ENCODE peak calls at places on chromosomes 1 and 21, in four cellular contexts. R, C, S and Y are unnamed samples. For H3K4me1, the result is how much of the 10 kb centered on the place peaks cover.

GRCh38 chr21:28554660-28555475 is 437.8 kb downstream of the LTN1 start:
- DNase-seq in R (no peak), C (peak), S (no peak), Y (peak)

GRCh38 chr1:228944241-228944741 is 209.0 kb downstream of the RHOU start:
- DNase-seq in R (no peak), C (no peak), S (no peak), Y (no peak)

GRCh38 chr21:43846430-43846829 is 18.6 kb upstream of the AGPAT3 start:
- DNase-seq in R (no peak), C (no peak), S (no peak), Y (no peak)

GRCh38 chr1:30253807-30254440 is 469.5 kb downstream of the MATN1 start:
- DNase-seq in R (no peak), C (no peak), S (no peak), Y (peak)

GRCh38 chr1:80083892-80084291 is 1077.4 kb upstream of the ADGRL4 start:
- DNase-seq in R (no peak), C (no peak), S (no peak), Y (no peak)

GRCh38 chr1:89918794-89919155 is 76.1 kb upstream of the ZNF326 start:
- DNase-seq in R (no peak), C (no peak), S (peak), Y (no peak)

GRCh38 chr1:195584870-195585624 is 1023.2 kb downstream of the KCNT2 start:
- DNase-seq in R (no peak), C (no peak), S (no peak), Y (peak)

GRCh38 chr21:40575983-40576382 is 271.0 kb downstream of the DSCAM start:
- DNase-seq in R (no peak), C (no peak), S (no peak), Y (no peak)

GRCh38 chr1:111976842-111977241 is 12.6 kb downstream of the KCND3 start:
- DNase-seq in R (no peak), C (no peak), S (no peak), Y (no peak)

GRCh38 chr1:108877324-108877812 is 583 bp downstream of the GPSM2 start:
- DNase-seq in R (peak), C (peak), S (peak), Y (peak)

GRCh38 chr1:244214009-244214967 is 163.2 kb downstream of the ZBTB18 start:
- DNase-seq in R (no peak), C (peak), S (peak), Y (peak)

GRCh38 chr1:5994713-5995621 is 2.7 kb upstream of the NPHP4 start:
- DNase-seq in R (no peak), C (no peak), S (no peak), Y (no peak)

GRCh38 chr1:157096881-157097280 is 2.7 kb downstream of the ETV3L start:
- DNase-seq in R (no peak), C (no peak), S (no peak), Y (no peak)

GRCh38 chr1:212700892-212701819 is 1.5 kb upstream of the BATF3 start:
- DNase-seq in R (no peak), C (peak), S (peak), Y (peak)

GRCh38 chr1:197674286-197674685 is 101.0 kb downstream of the DENND1B start:
- DNase-seq in R (peak), C (no peak), S (no peak), Y (peak)

GRCh38 chr1:185670187-185670627 is 64.0 kb upstream of the HMCN1 start:
- DNase-seq in R (no peak), C (peak), S (peak), Y (peak)

GRCh38 chr1:211469938-211470529 is 21.9 kb downstream of the RD3 start:
- DNase-seq in R (peak), C (peak), S (peak), Y (peak)

GRCh38 chr1:14907416-14907815 is 246.1 kb upstream of the TMEM51 start:
- DNase-seq in R (no peak), C (no peak), S (no peak), Y (no peak)

GRCh38 chr1:27598902-27599528 is 4.9 kb downstream of the AHDC1 start:
- DNase-seq in R (no peak), C (peak), S (no peak), Y (peak)

GRCh38 chr1:200625381-200625824 is 4.9 kb upstream of the KIF14 start:
- DNase-seq in R (no peak), C (peak), S (no peak), Y (peak)

GRCh38 chr1:200629876-200630514 is 9.4 kb upstream of the KIF14 start:
- DNase-seq in R (no peak), C (no peak), S (peak), Y (no peak)

GRCh38 chr1:200627548-200628222 is 7.1 kb upstream of the KIF14 start:
- DNase-seq in R (no peak), C (no peak), S (peak), Y (no peak)

GRCh38 chr1:200626853-200627534 is 6.4 kb upstream of the KIF14 start:
- DNase-seq in R (no peak), C (no peak), S (no peak), Y (no peak)

DNA sequence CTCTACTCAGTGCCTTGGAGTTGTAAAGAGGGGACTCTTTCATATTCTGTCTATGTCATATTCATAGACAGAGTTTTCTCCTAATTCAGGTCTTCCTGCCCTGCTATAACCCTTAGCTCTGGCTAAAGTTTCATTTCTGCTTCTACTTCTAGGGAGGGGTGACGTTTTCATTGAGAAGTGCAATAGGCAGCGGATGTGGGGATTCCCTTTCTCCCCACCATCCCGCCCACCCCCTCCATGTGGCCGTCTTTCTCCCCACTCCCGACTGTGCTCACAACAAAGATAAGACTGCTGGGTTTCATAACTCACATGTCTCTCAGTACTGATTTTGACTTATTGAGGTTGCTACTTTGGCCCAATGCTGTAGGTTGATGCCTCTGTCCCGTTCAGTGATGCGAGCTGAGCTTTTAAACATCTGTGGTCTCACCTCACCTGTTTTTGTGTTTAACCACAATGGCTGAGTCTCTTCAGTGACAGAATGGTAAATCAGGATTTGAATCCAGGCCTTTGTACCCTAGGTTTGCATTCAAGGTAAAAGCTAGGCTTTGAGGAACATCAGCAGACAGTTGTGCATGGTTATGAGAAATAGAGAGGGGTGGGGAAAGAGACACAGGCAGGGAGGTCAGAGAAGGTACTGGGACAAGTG is 7.8 kb upstream of the KIF14 start:
- DNase-seq in R (no peak), C (no peak), S (peak), Y (no peak)
- H3K9ac ChIP-seq in R (no peak), C (no peak), S (no peak), Y (no peak)

DNA sequence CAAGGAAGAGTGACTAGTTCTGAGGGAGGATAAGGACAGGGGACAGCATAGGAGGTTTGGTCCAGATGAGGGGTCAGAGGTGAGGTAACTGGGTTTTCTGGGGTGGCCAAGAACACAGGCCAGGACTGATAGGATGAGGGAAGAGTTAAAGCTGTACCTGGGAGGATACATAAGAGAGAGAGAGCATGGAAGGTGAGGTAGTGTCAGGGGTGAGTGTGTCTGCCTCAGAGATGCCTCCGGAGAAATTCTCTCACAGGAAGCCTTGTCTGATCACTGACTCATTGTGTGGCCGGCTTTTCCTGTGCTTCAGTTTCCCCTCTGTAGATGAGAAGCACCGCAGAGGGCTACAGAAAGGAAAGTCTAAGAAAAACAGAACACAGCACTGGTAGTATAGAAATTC is 40.2 kb downstream of the FASLG start:
- DNase-seq in R (no peak), C (peak), S (peak), Y (no peak)
- H3K4ac ChIP-seq in R (no peak), C (no peak), S (no peak), Y (no peak)

GRCh38 chr1:204079608-204079999 is 6.7 kb downstream of the SOX13 start:
- DNase-seq in R (no peak), C (no peak), S (no peak), Y (peak)

GRCh38 chr1:204077979-204078696 is 5.2 kb downstream of the SOX13 start:
- DNase-seq in R (peak), C (peak), S (peak), Y (peak)

GRCh38 chr1:204081791-204082513 is 9.0 kb downstream of the SOX13 start:
- DNase-seq in R (no peak), C (no peak), S (no peak), Y (no peak)

GRCh38 chr1:204081156-204081790 is 8.4 kb downstream of the SOX13 start:
- DNase-seq in R (no peak), C (peak), S (no peak), Y (peak)

DNA sequence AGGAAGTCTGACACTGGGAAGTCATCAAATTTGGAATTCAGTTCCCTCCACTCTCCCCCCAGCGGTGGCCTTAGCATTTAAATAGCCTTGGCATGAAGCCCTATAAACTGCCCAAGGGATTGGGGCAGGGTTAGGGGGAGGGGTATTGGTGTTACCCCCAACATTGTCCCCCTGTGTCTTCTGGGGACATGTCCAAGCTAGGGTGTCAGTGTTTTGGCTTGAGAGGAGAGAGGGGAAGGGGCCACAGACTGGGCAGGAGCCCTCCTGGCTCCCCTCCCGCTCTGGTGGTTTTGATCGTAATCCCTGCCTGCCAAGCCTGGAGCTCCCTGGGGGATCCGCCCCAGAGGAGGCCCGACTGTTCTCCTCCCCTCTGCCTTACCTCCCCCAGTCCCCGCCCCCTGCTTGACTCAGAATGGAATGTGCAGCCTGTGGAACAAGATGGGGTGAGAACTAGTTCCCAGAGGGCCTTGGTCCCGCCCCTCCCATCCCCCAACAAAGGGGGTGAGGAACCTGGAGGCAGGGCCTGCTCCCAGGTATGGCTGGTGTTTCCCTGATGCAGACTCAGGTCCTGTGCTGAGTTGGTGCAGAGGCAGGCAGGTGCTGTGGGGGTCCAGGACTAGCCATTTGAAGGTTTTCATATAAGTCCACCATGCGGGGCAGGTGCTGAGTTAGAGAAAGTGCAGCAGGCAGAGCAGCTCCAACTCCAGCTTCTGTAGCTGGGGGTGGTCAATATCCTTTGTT is 7.4 kb downstream of the SOX13 start:
- DNase-seq in R (peak), C (peak), S (peak), Y (peak)
- H3K4me1 ChIP-seq in R (half or more), C (under half), S (under half), Y (under half)

GRCh38 chr1:1068077-1068373 is 6.1 kb downstream of the RNF223 start:
- DNase-seq in R (no peak), C (no peak), S (no peak), Y (no peak)

GRCh38 chr1:1069711-1070676 is 4.1 kb downstream of the RNF223 start:
- DNase-seq in R (no peak), C (no peak), S (peak), Y (peak)

GRCh38 chr1:1068374-1069060 is 5.6 kb downstream of the RNF223 start:
- DNase-seq in R (no peak), C (no peak), S (peak), Y (no peak)

GRCh38 chr1:1067284-1068076 is 6.6 kb downstream of the RNF223 start:
- DNase-seq in R (no peak), C (no peak), S (peak), Y (no peak)

DNA sequence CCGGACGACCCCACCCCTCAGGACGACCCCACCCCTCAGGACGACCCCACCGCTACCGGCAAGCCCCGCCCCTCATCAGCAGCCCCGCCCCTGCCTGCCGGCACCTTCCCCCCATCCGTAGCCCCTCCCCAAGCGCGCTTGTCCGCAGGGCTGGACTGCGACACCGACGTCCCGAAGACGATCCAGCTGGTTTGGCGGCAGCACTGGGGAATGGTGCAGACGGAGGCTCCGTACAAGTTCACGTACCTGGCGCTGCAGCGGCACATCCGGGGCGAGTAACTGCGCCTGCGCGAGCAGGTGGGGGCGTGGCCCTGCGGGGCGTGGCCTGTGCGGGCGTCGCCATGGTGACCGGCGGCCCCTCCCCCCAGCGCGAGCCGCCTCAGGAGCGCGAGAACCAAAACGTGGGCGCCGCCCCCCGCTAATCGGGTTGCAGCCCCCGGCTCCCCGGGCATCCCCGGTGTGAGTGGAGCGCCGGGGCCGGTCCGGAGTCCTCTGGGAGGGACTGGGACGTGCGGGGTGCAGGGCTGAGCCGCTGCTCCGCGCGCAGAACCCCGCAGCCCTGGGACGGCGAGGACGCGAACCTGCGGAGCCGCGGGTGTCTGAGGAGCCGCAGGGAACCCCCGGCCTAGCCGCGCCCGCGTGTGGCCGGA is 4.9 kb downstream of the RNF223 start:
- DNase-seq in R (peak), C (peak), S (peak), Y (peak)
- H3K9ac ChIP-seq in R (peak), C (no peak), S (no peak), Y (peak)

DNA sequence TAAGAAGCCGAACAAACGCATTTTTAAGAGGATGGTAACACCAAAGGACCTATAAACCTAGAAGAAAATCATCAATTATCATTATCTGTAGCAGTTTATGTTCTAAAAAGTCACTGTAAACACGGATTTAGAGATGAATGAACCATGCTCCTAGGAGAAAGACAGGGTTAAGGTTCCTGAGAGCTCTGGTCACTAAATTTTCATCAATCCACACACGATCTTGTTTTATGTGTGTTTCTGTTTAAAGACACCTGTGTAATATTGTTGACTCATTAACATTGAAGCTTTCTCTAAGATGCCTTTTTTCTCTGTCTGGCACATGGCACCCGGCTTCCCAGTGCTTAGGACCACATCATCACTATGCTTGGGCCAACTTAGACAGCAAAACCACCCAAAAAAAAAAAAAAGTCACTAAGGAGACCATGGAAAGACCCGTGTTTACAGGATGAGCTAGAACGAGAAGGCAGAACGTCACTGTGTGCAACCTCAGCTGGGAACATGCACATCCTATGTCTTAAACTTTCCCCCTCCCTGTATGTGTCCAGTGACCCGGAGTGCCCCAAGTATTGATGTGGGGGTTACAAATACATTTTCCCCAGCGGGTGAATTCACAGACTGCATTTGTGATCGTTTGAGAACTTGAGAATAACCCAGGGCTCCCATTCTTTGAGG is 55.8 kb upstream of the PDE9A start:
- DNase-seq in R (no peak), C (no peak), S (no peak), Y (no peak)
- H3K4ac ChIP-seq in R (no peak), C (no peak), S (no peak), Y (no peak)

DNA sequence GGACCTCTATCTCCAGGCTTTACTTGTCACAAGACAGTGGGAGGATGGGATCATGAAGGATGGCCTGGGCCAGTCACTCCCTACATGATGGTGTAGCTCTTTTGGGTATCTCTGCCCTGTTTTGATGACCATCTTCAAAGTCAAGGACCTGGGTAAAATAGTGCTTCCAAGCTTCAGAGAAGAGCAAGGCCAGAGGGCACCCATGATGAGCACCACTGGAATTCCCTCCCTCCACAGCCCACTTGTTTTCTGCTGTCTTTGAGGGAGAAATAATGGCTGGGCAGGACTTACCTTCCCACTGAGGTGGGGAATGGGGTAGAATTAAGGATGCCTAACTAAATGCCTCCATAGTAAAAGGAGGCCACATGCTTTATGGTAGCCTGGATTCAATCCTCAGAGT is 165.7 kb downstream of the DHRS3 start:
- DNase-seq in R (no peak), C (no peak), S (no peak), Y (no peak)
- H3K4me1 ChIP-seq in R (under half), C (under half), S (under half), Y (under half)

GRCh38 chr1:2330511-2331199 is 60.7 kb downstream of the MORN1 start:
- DNase-seq in R (no peak), C (no peak), S (peak), Y (no peak)

GRCh38 chr1:2330035-2330434 is 61.3 kb downstream of the MORN1 start:
- DNase-seq in R (no peak), C (no peak), S (peak), Y (no peak)

GRCh38 chr1:2334366-2334765 is 57.0 kb downstream of the MORN1 start:
- DNase-seq in R (no peak), C (no peak), S (no peak), Y (no peak)

GRCh38 chr1:2328676-2329455 is 62.5 kb downstream of the MORN1 start:
- DNase-seq in R (no peak), C (no peak), S (no peak), Y (no peak)

GRCh38 chr1:2331200-2331544 is 60.2 kb downstream of the MORN1 start:
- DNase-seq in R (no peak), C (no peak), S (no peak), Y (no peak)
- H3K9ac ChIP-seq in R (no peak), C (peak), S (no peak), Y (no peak)

GRCh38 chr1:224237094-224237881 is 54.2 kb downstream of the DEGS1 start:
- DNase-seq in R (no peak), C (no peak), S (no peak), Y (no peak)
- H3K4ac ChIP-seq in R (no peak), C (no peak), S (no peak), Y (no peak)